ENCODE peak calls at places on chromosomes 1 and 21, in eight cellular contexts. I is PC-3, C is progenitor cell of endocrine pancreas, L is IMR-90, G is thoracic aorta, K is neural crest cell, Z is mesothelial cell of epicardium, R is cardiac fibroblast. B is an unnamed sample.

GRCh38 chr1:40042337-40042736 is 1.8 kb downstream of the CAP1 start:
- DNase-seq in R (no peak), G (no peak), C (no peak), Z (no peak), L (peak; percentile 67), I (peak; percentile 32), K (no peak), B (no peak)

GRCh38 chr1:32144033-32144432 is 35.4 kb upstream of the TXLNA start:
- DNase-seq in L (no peak), G (no peak), Z (no peak), K (no peak), I (no peak), R (no peak), C (no peak), B (peak; percentile 35)

GRCh38 chr1:228989992-228990827 is 254.9 kb downstream of the RHOU start:
- DNase-seq in I (no peak), K (no peak), Z (no peak), C (no peak), G (peak; percentile 21), R (peak; percentile 87), L (no peak), B (no peak)

GRCh38 chr1:117959364-117959763 is 29.8 kb downstream of the WDR3 start:
- DNase-seq in Z (no peak), L (peak; percentile 45), C (no peak), G (no peak), R (peak; percentile 36), I (peak; percentile 53), K (no peak), B (no peak)

GRCh38 chr1:100606438-100606837 is 68.5 kb downstream of the GPR88 start:
- DNase-seq in I (peak; percentile 76), G (no peak), K (no peak), Z (no peak), C (no peak), R (peak; percentile 84), L (peak; percentile 74), B (peak; percentile 61)

GRCh38 chr1:176983786-176984185 is 180.7 kb downstream of the ASTN1 start:
- DNase-seq in Z (no peak), C (no peak), G (no peak), R (no peak), K (no peak), I (no peak), L (no peak), B (no peak)

GRCh38 chr1:158810311-158810710 is 20.8 kb upstream of the MNDA start:
- DNase-seq in I (no peak), L (no peak), Z (no peak), C (no peak), K (no peak), R (no peak), G (no peak), B (no peak)

GRCh38 chr1:94641990-94642389 is 100.4 kb upstream of the F3 start:
- DNase-seq in R (no peak), Z (no peak), G (no peak), L (no peak), C (no peak), K (no peak), I (no peak), B (no peak)

GRCh38 chr1:204081791-204082513 is 9.0 kb downstream of the SOX13 start:
- DNase-seq in R (no peak), Z (no peak), L (no peak), K (no peak), I (no peak), G (no peak), C (no peak), B (no peak)

GRCh38 chr1:151721788-151722510 is 627 bp downstream of the RIIAD1 start:
- DNase-seq in Z (no peak), K (no peak), C (no peak), I (no peak), R (no peak), L (peak; percentile 13), G (no peak), B (no peak)

GRCh38 chr1:164969256-164969655 is 387.3 kb downstream of the LMX1A start:
- DNase-seq in K (no peak), R (no peak), L (no peak), C (no peak), G (no peak), Z (no peak), I (no peak), B (no peak)

GRCh38 chr1:39574646-39575045 is 1.9 kb downstream of the PABPC4 start:
- DNase-seq in I (peak; percentile 42), C (no peak), G (no peak), K (no peak), R (peak; percentile 20), Z (no peak), L (peak; percentile 35), B (peak; percentile 42)

GRCh38 chr21:39863111-39863510 is 4.1 kb upstream of the PCP4 start:
- DNase-seq in R (no peak), Z (no peak), K (no peak), G (no peak), C (no peak), I (peak; percentile 59), L (no peak), B (peak; percentile 6)

GRCh38 chr1:9688599-9688998 is 37.1 kb downstream of the PIK3CD start:
- DNase-seq in R (no peak), G (no peak), Z (no peak), C (no peak), L (no peak), I (no peak), K (no peak), B (no peak)

GRCh38 chr1:9685833-9686232 is 34.3 kb downstream of the PIK3CD start:
- DNase-seq in K (no peak), G (no peak), R (no peak), Z (no peak), C (no peak), I (no peak), L (no peak), B (peak; percentile 39)

GRCh38 chr1:9689011-9689706 is 37.6 kb downstream of the PIK3CD start:
- DNase-seq in K (peak; percentile 71), R (peak; percentile 77), Z (peak; percentile 69), C (peak; percentile 85), L (peak; percentile 52), G (peak; percentile 37), I (peak; percentile 63), B (peak; percentile 71)

GRCh38 chr1:9687876-9688582 is 36.5 kb downstream of the PIK3CD start:
- DNase-seq in L (peak; percentile 21), C (peak; percentile 14), Z (no peak), K (peak; percentile 23), R (peak; percentile 22), I (peak; percentile 32), G (no peak), B (no peak)

DNA sequence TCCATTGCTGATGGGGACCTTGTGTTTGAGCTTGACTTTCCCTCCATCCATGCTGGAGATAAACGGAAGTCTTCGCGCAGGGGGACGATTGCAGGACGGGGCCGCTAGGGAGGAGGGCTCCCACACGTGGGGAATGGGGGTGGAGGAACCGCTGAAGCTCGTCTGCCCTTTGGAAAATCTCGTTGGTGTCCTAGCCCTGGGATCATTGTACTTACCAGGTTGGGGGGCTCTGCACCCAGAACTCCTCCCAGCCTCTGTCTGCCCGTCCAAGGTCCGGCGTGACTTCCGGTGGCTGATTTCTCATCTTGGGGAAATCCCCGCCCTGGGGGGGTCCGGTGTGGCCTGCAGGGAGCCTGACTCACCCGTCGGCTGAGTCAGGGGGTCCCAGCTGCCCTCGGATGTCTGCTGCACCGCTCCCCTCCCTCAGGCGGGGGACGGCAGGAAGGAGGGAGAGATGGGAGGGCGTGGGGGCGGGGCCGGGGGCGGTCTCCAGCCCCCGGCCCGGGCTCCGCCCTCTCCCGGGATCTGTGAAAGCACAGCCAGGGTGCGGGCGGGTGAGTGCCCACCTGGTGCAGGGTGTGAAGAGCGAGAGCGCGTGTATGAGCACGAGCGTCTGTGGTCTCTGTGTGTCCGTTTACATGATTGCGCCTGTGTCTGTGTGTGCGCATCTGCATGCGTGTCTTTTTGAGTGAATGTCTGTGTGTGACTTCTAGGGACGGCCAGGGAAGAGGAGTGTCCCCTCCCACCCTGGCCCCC is 35.8 kb downstream of the PIK3CD start:
- DNase-seq in I (peak; percentile 74), L (peak; percentile 92), K (peak; percentile 32), R (peak; percentile 41), Z (peak; percentile 44), G (peak; percentile 33), C (peak; percentile 53), B (peak; percentile 46)
- TF ChIP-seq CTCF in I (no peak), L (peak; percentile 1), K (peak; percentile 35), R (peak; percentile 8), Z (no peak), G (peak; percentile 22), C (peak; percentile 25), B (no peak)

GRCh38 chr21:15534450-15534886 is 195.3 kb upstream of the USP25 start:
- DNase-seq in I (no peak), R (no peak), G (no peak), Z (no peak), L (no peak), K (no peak), C (no peak), B (no peak)
- TF ChIP-seq CTCF in I (peak; percentile 10), R (no peak), G (no peak), Z (no peak), L (no peak), K (no peak), C (no peak), B (no peak)

GRCh38 chr1:182723195-182723594 is 38.8 kb upstream of the RGS8 start:
- DNase-seq in G (no peak), K (no peak), L (no peak), C (no peak), Z (no peak), I (no peak), R (peak; percentile 3), B (no peak)

GRCh38 chr1:182716740-182717720 is 32.6 kb upstream of the RGS8 start:
- DNase-seq in I (no peak), C (no peak), L (no peak), R (no peak), G (no peak), K (no peak), Z (no peak), B (no peak)

GRCh38 chr1:182721525-182721924 is 37.1 kb upstream of the RGS8 start:
- DNase-seq in K (no peak), L (no peak), R (no peak), C (no peak), Z (no peak), I (no peak), G (no peak), B (no peak)

GRCh38 chr1:182718311-182718710 is 33.9 kb upstream of the RGS8 start:
- DNase-seq in G (no peak), I (no peak), Z (no peak), L (no peak), C (no peak), K (no peak), R (no peak), B (no peak)

GRCh38 chr1:182720465-182720864 is 36.1 kb upstream of the RGS8 start:
- DNase-seq in R (peak; percentile 7), C (no peak), I (no peak), Z (no peak), L (peak; percentile 10), G (no peak), K (no peak), B (peak; percentile 21)
- TF ChIP-seq CTCF in R (peak; percentile 33), C (peak; percentile 64), I (no peak), Z (peak; percentile 18), L (no peak), G (no peak), K (peak; percentile 51), B (peak; percentile 4)

DNA sequence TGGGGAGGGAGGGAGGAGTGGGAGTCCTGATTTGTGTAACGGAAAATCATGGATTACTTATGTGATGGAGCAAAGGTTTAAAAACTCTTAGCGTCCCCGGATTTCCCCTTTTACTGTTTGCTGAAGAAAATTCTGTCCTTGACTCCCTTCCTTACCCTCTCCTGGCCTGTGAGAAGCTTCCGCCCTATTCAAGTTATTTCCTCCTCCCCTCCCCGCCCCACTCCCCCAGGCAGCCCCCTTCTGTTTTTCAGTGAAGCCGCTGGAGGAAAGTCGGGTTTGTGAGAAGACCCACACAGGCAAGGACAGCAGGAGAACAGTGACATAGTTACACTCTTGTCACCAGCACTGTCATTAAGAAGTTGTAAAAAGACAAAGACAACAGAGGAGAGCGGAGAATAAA is 6.5 kb upstream of the NBPF11 start:
- DNase-seq in C (no peak), K (no peak), L (no peak), G (no peak), I (no peak), Z (no peak), R (no peak), B (no peak)
- TF ChIP-seq CTCF in C (no peak), K (no peak), L (no peak), G (no peak), I (no peak), Z (no peak), R (no peak), B (no peak)